ENCODE peak calls at places on chromosomes 11 and 22, in six cellular contexts. V is NCI-H146; G is activated T-cell treated with anti-CD3 and anti-CD28 coated beads, Interleukin-2, amount 50 U/mL, for 72 hours; Q is ovary; F is adipocyte; W is GM23338. M is an unnamed sample.

GRCh38 chr11:12677131-12677530 is 2.9 kb downstream of the TEAD1 start:
- DNase-seq in G (no peak), V (peak; percentile 16), Q (peak; percentile 44), W (no peak), F (peak; percentile 70), M (no peak)

GRCh38 chr22:43419371-43420080 is 7.7 kb downstream of the MPPED1 start:
- DNase-seq in Q (no peak), G (no peak), F (no peak), V (no peak), W (no peak), M (no peak)

GRCh38 chr22:36160499-36160942 is at the start of gene APOL3:
- DNase-seq in G (peak; percentile 34), Q (peak; percentile 72), F (peak; percentile 57), V (no peak), W (no peak), M (peak; percentile 83)

GRCh38 chr11:2509481-2510001 is 64.7 kb downstream of the KCNQ1 start:
- DNase-seq in Q (no peak), F (no peak), V (no peak), W (no peak), G (no peak), M (peak; percentile 51)

GRCh38 chr22:33038836-33039235 is 19.3 kb downstream of the SYN3 start:
- DNase-seq in F (no peak), V (no peak), Q (no peak), G (no peak), W (no peak), M (no peak)

GRCh38 chr11:45852712-45853101 is 5.4 kb downstream of the CRY2 start:
- DNase-seq in Q (no peak), W (peak; percentile 51), V (no peak), G (no peak), F (no peak), M (peak; percentile 48)

GRCh38 chr11:95588821-95589220 is 200.8 kb downstream of the FAM76B start:
- DNase-seq in W (no peak), F (no peak), Q (no peak), V (no peak), G (no peak), M (no peak)

GRCh38 chr11:6850526-6850925 is 5.0 kb downstream of the OR10A5 start:
- DNase-seq in V (no peak), G (no peak), F (no peak), Q (no peak), W (no peak), M (no peak)

GRCh38 chr11:129440028-129440630 is 64.5 kb downstream of the BARX2 start:
- DNase-seq in W (peak; percentile 46), G (no peak), V (no peak), F (no peak), Q (no peak), M (no peak)

GRCh38 chr11:62458212-62459002 is 39.6 kb downstream of the SCGB1A1 start:
- DNase-seq in W (no peak), F (peak; percentile 15), V (no peak), Q (no peak), G (no peak), M (no peak)

GRCh38 chr22:22703715-22704114 is 59.3 kb downstream of the GGTLC2 start:
- DNase-seq in Q (no peak), F (peak; percentile 62), V (no peak), W (no peak), G (no peak), M (peak; percentile 14)

GRCh38 chr11:45087761-45088160 is 58.7 kb upstream of the PRDM11 start:
- DNase-seq in F (no peak), W (no peak), G (no peak), V (peak; percentile 93), Q (no peak), M (no peak)

GRCh38 chr11:78698612-78699011 is 123.9 kb upstream of the NARS2 start:
- DNase-seq in G (no peak), Q (no peak), W (no peak), F (peak; percentile 80), V (no peak), M (peak; percentile 69)

GRCh38 chr22:43110927-43111623 is 525 bp downstream of the BIK start:
- DNase-seq in Q (peak; percentile 50), F (peak; percentile 21), W (peak; percentile 64), G (peak; percentile 52), V (no peak), M (no peak)

GRCh38 chr11:118789501-118790356 is 1.2 kb downstream of the DDX6 start:
- DNase-seq in V (peak; percentile 49), F (peak; percentile 42), G (peak; percentile 29), Q (no peak), W (peak; percentile 47), M (no peak)

GRCh38 chr22:44585559-44586121 is 87.6 kb upstream of the RTL6 start:
- DNase-seq in Q (peak; percentile 18), G (no peak), V (no peak), F (no peak), W (no peak), M (peak; percentile 38)

GRCh38 chr11:111450480-111451320 is 61.5 kb downstream of the BTG4 start:
- DNase-seq in V (no peak), F (no peak), G (no peak), Q (no peak), W (no peak), M (no peak)

GRCh38 chr11:90468923-90469322 is 246.1 kb upstream of the CHORDC1 start:
- DNase-seq in G (no peak), Q (no peak), V (no peak), W (no peak), F (no peak), M (no peak)

GRCh38 chr22:41561788-41562187 is 978 bp downstream of the CSDC2 start:
- DNase-seq in W (no peak), Q (peak; percentile 59), F (no peak), G (no peak), V (no peak), M (no peak)

GRCh38 chr11:24709928-24710565 is 213.2 kb downstream of the LUZP2 start:
- DNase-seq in V (no peak), F (no peak), W (no peak), G (no peak), Q (no peak), M (no peak)

GRCh38 chr11:46294365-46295309 is 17.2 kb downstream of the CREB3L1 start:
- DNase-seq in V (no peak), W (peak; percentile 92), F (peak; percentile 92), G (no peak), Q (peak; percentile 84), M (no peak)

GRCh38 chr11:65776196-65776595 is 4.6 kb downstream of the AP5B1 start:
- DNase-seq in V (no peak), W (no peak), Q (no peak), G (no peak), F (peak; percentile 45), M (peak; percentile 53)

GRCh38 chr11:112529071-112529470 is 268.4 kb upstream of the PLET1 start:
- DNase-seq in F (no peak), V (no peak), W (no peak), Q (no peak), G (no peak), M (no peak)

GRCh38 chr11:125279680-125280079 is 115.1 kb downstream of the PKNOX2 start:
- DNase-seq in F (no peak), V (no peak), W (no peak), G (no peak), Q (no peak), M (no peak)

GRCh38 chr22:50218153-50218995 is 17.6 kb downstream of the SELENOO start:
- DNase-seq in V (no peak), W (no peak), Q (no peak), F (no peak), G (no peak), M (no peak)

GRCh38 chr11:67024410-67024809 is 1.5 kb downstream of the SYT12 start:
- DNase-seq in F (no peak), W (no peak), V (no peak), G (peak; percentile 65), Q (no peak), M (no peak)